ENCODE peak calls at places on chromosomes 12 and 14, in five cellular contexts. K is heart right ventricle, Y is hepatocyte, E is SJCRH30, I is uterus. N is an unnamed sample. For H3K36me3, the result is how much of the 10 kb centered on the place peaks cover.

GRCh38 chr12:89348894-89349669 is 3.2 kb downstream of the DUSP6 start:
- DNase-seq in Y (no peak), E (peak), I (no peak), K (no peak), N (no peak)

GRCh38 chr14:54108481-54109471 is 152.2 kb upstream of the BMP4 start:
- DNase-seq in K (no peak), I (no peak), Y (no peak), E (peak), N (no peak)

GRCh38 chr14:79356040-79356439 is 855.3 kb downstream of the DIO2 start:
- DNase-seq in K (no peak), I (no peak), E (no peak), Y (no peak), N (no peak)

GRCh38 chr14:52951730-52952481 is 1.1 kb upstream of the FERMT2 start:
- DNase-seq in E (peak), Y (peak), I (no peak), K (no peak), N (peak)

GRCh38 chr12:106195638-106196037 is 52.2 kb downstream of the CKAP4 start:
- DNase-seq in I (peak), K (peak), Y (peak), E (no peak), N (peak)

GRCh38 chr14:91356218-91356763 is 61.3 kb downstream of the CCDC88C start:
- DNase-seq in Y (no peak), K (no peak), E (no peak), I (no peak), N (no peak)

GRCh38 chr14:33592298-33592697 is 358.6 kb downstream of the EGLN3 start:
- DNase-seq in E (no peak), K (no peak), I (no peak), Y (no peak), N (no peak)

GRCh38 chr14:85762523-85762922 is 232.6 kb downstream of the FLRT2 start:
- DNase-seq in K (no peak), I (no peak), E (no peak), Y (no peak), N (no peak)

GRCh38 chr12:108270841-108271126 is 68.3 kb downstream of the CMKLR1 start:
- DNase-seq in K (no peak), E (no peak), Y (no peak), I (no peak), N (no peak)

DNA sequence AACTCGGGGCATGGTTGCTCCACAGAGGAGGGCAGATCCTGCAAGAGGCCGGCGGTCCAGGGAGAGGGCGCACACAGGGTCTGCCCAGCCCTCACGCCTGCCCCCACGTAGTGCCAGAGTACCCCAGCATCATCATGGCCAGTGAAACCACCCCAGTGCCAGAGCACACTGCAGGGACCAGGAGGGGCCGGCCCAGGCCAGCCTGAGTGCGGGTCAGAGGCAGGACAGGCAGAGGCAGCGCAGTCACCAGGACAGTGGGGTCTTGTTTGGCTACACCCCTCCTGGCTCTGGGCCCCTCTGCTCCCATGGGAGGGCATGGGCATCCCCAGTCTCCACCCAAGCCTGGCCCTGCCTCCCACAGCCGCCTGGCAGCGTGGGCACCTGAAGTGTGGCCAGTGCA is 34.7 kb downstream of the LRCOL1 start:
- DNase-seq in K (no peak), Y (no peak), I (no peak), E (no peak), N (no peak)
- H3K36me3 ChIP-seq in K (half or more), Y (under half), I (under half), E (under half), N (under half)

DNA sequence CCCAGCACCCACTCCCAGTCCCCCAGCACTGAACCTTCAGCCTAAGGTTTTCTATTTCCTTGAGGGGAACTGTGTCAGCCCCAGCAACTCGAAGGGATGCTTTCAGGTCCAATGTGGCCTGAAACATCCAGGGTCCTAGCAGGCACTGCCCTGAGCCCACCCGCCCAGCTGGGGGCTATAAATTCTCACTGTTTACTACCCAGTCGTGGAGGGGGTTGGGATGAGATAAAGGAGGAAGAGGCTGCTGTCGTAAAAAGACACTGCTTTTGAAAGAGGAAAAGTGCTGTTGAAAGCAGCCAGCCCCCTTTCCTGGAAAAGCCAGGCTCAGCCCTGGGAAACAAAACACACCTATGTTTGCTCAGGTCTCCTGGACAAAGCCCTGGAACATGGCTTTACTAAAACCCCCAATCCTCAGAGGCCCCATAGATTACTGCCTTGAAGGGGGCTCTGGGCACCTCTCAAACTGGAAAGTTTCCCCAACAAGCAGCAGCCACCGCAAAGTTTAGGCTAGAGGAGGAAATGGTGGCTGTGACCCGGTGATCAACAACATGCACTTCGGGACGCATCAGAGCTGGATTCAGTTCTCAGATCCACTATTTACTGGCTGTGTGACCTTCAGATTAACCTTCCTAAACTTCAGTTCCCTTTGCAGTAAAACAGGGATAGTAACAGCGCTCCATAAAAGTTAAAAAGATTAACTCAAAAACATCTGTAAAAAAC is 51.0 kb downstream of the ACTN1 start:
- DNase-seq in E (no peak), I (no peak), K (no peak), Y (no peak), N (no peak)
- H3K4me3 ChIP-seq in E (no peak), I (no peak), K (no peak), Y (no peak), N (no peak)

GRCh38 chr12:26979733-26980132 is 34.5 kb downstream of the TM7SF3 start:
- DNase-seq in K (no peak), I (no peak), E (no peak), Y (no peak), N (no peak)
- H3K36me3 ChIP-seq in K (half or more), I (under half), E (under half), Y (under half), N (under half)

DNA sequence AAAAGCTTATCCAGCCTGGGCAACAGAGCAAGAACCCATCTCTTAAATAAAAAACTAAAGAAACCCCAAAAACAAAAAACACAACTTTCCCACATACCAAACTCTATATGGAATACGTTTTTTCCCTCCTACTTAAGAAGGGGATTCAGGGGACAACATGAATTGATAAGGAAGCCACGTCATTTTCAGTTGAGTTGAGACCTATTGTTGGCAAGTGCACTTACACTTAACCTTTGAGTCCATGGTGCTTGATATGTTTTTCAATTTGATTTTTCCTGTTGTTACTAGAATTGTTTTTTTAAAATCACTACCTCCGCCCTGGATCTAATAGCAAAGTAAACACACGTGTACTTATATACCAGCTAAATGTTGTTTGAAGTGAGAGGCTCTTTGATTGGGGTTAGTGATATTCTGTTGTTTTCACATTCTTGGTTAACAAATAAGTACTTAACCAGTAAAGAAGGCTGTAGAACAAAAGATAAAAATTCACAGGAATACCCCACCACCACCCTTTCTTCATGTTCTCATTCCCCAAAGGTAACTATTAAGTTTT is 2.0 kb downstream of the FAM177A1 start:
- DNase-seq in E (no peak), I (no peak), Y (no peak), K (no peak), N (no peak)
- H3K4me3 ChIP-seq in E (no peak), I (no peak), Y (peak), K (no peak), N (no peak)

GRCh38 chr12:57094194-57095160 is 5.6 kb downstream of the NAB2 start:
- DNase-seq in I (no peak), E (no peak), Y (no peak), K (no peak), N (no peak)

GRCh38 chr12:57096748-57097553 is 8.0 kb downstream of the NAB2 start:
- DNase-seq in I (no peak), K (no peak), Y (no peak), E (no peak), N (no peak)

GRCh38 chr12:57097554-57097835 is 8.6 kb downstream of the NAB2 start:
- DNase-seq in E (no peak), K (no peak), I (no peak), Y (no peak), N (no peak)

GRCh38 chr12:57095440-57095839 is 6.5 kb downstream of the NAB2 start:
- DNase-seq in K (no peak), I (no peak), Y (no peak), E (no peak), N (peak)

GRCh38 chr12:57096099-57096572 is 7.2 kb downstream of the NAB2 start:
- DNase-seq in I (no peak), E (no peak), Y (peak), K (no peak), N (no peak)
- H3K36me3 ChIP-seq in I (under half), E (under half), Y (under half), K (half or more), N (under half)

GRCh38 chr14:87186745-87187144 is 806.2 kb downstream of the GALC start:
- DNase-seq in E (no peak), Y (no peak), I (no peak), K (no peak), N (no peak)

GRCh38 chr14:87187787-87188186 is 805.2 kb downstream of the GALC start:
- DNase-seq in I (no peak), E (no peak), Y (no peak), K (no peak), N (no peak)

GRCh38 chr14:87181288-87181687 is 811.7 kb downstream of the GALC start:
- DNase-seq in E (peak), I (no peak), K (no peak), Y (no peak), N (no peak)

GRCh38 chr14:87179936-87180335 is 813.0 kb downstream of the GALC start:
- DNase-seq in E (no peak), K (no peak), Y (no peak), I (no peak), N (no peak)

GRCh38 chr14:87184180-87184579 is 808.8 kb downstream of the GALC start:
- DNase-seq in K (no peak), E (no peak), I (no peak), Y (no peak), N (no peak)
- H3K4me3 ChIP-seq in K (no peak), E (no peak), I (no peak), Y (no peak), N (no peak)

DNA sequence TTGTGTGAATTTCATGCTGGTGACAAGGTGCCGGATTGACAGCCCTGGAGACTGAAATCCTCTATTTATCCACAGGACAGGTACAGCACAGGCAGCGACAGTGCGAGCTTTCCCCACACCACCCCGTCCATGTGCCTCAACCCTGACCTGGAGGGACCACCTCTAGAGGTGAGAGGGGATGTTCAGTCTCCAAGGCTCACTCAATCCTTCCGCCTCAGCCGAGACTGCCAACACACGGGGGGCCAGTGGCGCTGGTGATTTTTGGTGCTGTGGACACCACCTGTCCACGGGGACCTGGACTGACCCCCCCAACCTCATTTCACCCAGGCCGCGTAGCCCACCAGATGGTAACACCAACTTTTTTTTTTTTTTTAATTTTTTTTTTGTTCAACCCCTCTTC is 12.8 kb downstream of the PCBP2 start:
- DNase-seq in E (no peak), I (no peak), Y (no peak), K (no peak), N (no peak)
- H3K36me3 ChIP-seq in E (half or more), I (under half), Y (under half), K (half or more), N (under half)

GRCh38 chr12:76765598-76765997 is 1.7 kb downstream of the ZDHHC17 start:
- DNase-seq in K (no peak), E (no peak), Y (no peak), I (no peak), N (no peak)
- H3K4me3 ChIP-seq in K (peak), E (peak), Y (no peak), I (no peak), N (peak)

DNA sequence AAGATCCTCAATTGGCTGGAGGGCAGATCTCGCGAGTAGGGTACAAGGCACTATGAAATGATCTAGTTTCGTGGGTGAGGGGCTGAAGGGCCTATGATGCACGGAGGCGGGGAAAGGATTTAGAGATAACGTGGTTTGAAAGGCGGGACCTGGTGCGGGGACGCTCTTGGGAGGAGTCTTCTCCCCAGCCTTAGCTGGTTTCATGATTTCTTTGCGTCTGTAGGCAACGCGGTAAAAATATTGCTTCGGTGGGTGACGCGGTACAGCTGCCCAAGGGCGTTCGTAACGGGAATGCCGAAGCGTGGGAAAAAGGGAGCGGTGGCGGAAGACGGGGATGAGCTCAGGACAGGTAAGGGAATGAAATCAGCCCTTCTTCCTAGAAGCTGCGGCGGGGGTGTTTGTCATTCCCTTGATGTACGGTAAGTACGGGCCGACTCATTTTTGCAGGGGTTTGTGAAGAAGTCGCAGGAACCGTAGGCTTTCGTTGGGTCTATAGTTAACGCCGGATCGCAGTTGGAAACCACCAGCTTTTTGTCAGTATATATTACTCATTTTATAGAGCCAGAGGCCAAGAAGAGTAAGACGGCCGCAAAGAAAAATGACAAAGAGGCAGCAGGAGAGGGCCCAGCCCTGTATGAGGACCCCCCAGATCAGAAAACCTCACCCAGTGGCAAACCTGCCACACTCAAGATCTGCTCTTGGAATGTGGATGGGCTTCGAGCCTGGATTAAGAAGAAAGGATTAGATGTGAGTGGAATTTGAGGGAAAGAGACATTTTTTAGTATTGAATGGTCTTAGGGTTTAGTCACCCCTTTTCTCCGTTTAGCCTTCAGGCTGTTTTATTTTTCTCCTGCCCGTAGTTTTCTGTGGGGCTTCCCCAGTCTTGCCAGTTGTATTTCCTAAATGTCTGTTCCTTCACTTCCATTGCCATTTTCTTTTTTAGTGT is 602 bp downstream of the APEX1 start:
- DNase-seq in E (no peak), K (no peak), I (no peak), Y (peak), N (no peak)
- H3K36me3 ChIP-seq in E (under half), K (half or more), I (under half), Y (under half), N (under half)